ENCODE peak calls at places on chromosomes 6 and 20, in six cellular contexts. B is uterus, N is left ventricle myocardium inferior, H is A549, T is psoas muscle, X is Panc1. I is an unnamed sample.

GRCh38 chr6:16823700-16824352 is 62.6 kb upstream of the ATXN1 start:
- DNase-seq in B (no peak), N (no peak), H (no peak), T (no peak), X (no peak), I (no peak)

GRCh38 chr6:16049178-16049577 is 79.7 kb upstream of the MYLIP start:
- DNase-seq in B (no peak), N (no peak), H (no peak), T (no peak), X (no peak), I (no peak)

GRCh38 chr6:141464490-141464889 is 668.2 kb upstream of the GJE1 start:
- DNase-seq in B (no peak), N (no peak), H (peak; percentile 2), T (no peak), X (no peak), I (no peak)

GRCh38 chr20:35264755-35265154 is 13.2 kb downstream of the MMP24OS start:
- DNase-seq in B (no peak), N (no peak), H (peak; percentile 61), T (no peak), X (no peak), I (no peak)

GRCh38 chr6:53361549-53362031 is 12.8 kb upstream of the ELOVL5 start:
- DNase-seq in B (no peak), N (no peak), H (no peak), T (no peak), X (peak; percentile 13), I (no peak)

GRCh38 chr6:16055852-16056251 is 73.0 kb upstream of the MYLIP start:
- DNase-seq in B (no peak), N (no peak), H (no peak), T (no peak), X (no peak), I (no peak)

GRCh38 chr6:112443666-112444065 is 96.5 kb downstream of the RFPL4B start:
- DNase-seq in B (peak; percentile 73), N (peak; percentile 76), H (no peak), T (peak; percentile 80), X (no peak), I (no peak)

GRCh38 chr6:26020291-26020982 is 57.8 kb downstream of the TRIM38 start:
- DNase-seq in B (peak; percentile 81), N (peak; percentile 73), H (peak; percentile 80), T (peak; percentile 86), X (no peak), I (no peak)

GRCh38 chr6:141658721-141659120 is 474.0 kb upstream of the GJE1 start:
- DNase-seq in B (no peak), N (no peak), H (no peak), T (no peak), X (no peak), I (no peak)

GRCh38 chr6:105780146-105780860 is 305.8 kb upstream of the PRDM1 start:
- DNase-seq in B (no peak), N (no peak), H (no peak), T (no peak), X (no peak), I (no peak)

GRCh38 chr6:52728394-52728793 is 34.9 kb downstream of the GSTA2 start:
- DNase-seq in B (no peak), N (no peak), H (no peak), T (no peak), X (no peak), I (no peak)

GRCh38 chr6:158684745-158685355 is 35.0 kb downstream of the SYTL3 start:
- DNase-seq in B (no peak), N (no peak), H (no peak), T (no peak), X (no peak), I (no peak)

GRCh38 chr6:26032387-26033131 is 54.7 kb upstream of the HFE start:
- DNase-seq in B (no peak), N (no peak), H (no peak), T (no peak), X (no peak), I (no peak)

GRCh38 chr6:53752856-53753255 is 41.9 kb upstream of the LRRC1 start:
- DNase-seq in B (no peak), N (no peak), H (no peak), T (no peak), X (no peak), I (no peak)

GRCh38 chr20:48153523-48153922 is 368.2 kb upstream of the SULF2 start:
- DNase-seq in B (no peak), N (no peak), H (no peak), T (no peak), X (no peak), I (no peak)

GRCh38 chr6:14832427-14832826 is 413.4 kb upstream of the JARID2 start:
- DNase-seq in B (no peak), N (no peak), H (no peak), T (no peak), X (no peak), I (no peak)

GRCh38 chr6:27038498-27038897 is 209.0 kb upstream of the PRSS16 start:
- DNase-seq in B (no peak), N (no peak), H (no peak), T (no peak), X (no peak), I (no peak)

GRCh38 chr6:28134015-28134414 is 7.7 kb upstream of the ZKSCAN8 start:
- DNase-seq in B (no peak), N (no peak), H (peak; percentile 8), T (no peak), X (peak; percentile 32), I (no peak)

GRCh38 chr6:159042003-159042823 is 2.6 kb downstream of the TAGAP start:
- DNase-seq in B (peak; percentile 46), N (no peak), H (peak; percentile 64), T (peak; percentile 65), X (peak; percentile 54), I (no peak)

GRCh38 chr6:36075656-36076055 is 48.0 kb downstream of the MAPK14 start:
- DNase-seq in B (no peak), N (no peak), H (peak; percentile 21), T (no peak), X (no peak), I (no peak)

GRCh38 chr6:3753228-3753795 is 1.8 kb upstream of the PXDC1 start:
- DNase-seq in B (no peak), N (no peak), H (no peak), T (no peak), X (no peak), I (no peak)

GRCh38 chr6:3750324-3751018 is 1.0 kb downstream of the PXDC1 start:
- DNase-seq in B (peak; percentile 87), N (peak; percentile 88), H (no peak), T (peak; percentile 92), X (no peak), I (no peak)

GRCh38 chr6:3752538-3753227 is 1.2 kb upstream of the PXDC1 start:
- DNase-seq in B (no peak), N (no peak), H (no peak), T (no peak), X (no peak), I (no peak)

GRCh38 chr6:3751019-3751729 is at the start of gene PXDC1:
- DNase-seq in B (no peak), N (no peak), H (no peak), T (no peak), X (no peak), I (no peak)

GRCh38 chr6:3751730-3752537 is 421 bp upstream of the PXDC1 start:
- DNase-seq in B (peak; percentile 94), N (peak; percentile 90), H (peak; percentile 81), T (peak; percentile 94), X (no peak), I (peak; percentile 60)
- TF ChIP-seq CTCF in B (peak; percentile 32), N (peak; percentile 63), H (peak; percentile 10), T (peak; percentile 32), X (peak; percentile 57), I (peak; percentile 69)

DNA sequence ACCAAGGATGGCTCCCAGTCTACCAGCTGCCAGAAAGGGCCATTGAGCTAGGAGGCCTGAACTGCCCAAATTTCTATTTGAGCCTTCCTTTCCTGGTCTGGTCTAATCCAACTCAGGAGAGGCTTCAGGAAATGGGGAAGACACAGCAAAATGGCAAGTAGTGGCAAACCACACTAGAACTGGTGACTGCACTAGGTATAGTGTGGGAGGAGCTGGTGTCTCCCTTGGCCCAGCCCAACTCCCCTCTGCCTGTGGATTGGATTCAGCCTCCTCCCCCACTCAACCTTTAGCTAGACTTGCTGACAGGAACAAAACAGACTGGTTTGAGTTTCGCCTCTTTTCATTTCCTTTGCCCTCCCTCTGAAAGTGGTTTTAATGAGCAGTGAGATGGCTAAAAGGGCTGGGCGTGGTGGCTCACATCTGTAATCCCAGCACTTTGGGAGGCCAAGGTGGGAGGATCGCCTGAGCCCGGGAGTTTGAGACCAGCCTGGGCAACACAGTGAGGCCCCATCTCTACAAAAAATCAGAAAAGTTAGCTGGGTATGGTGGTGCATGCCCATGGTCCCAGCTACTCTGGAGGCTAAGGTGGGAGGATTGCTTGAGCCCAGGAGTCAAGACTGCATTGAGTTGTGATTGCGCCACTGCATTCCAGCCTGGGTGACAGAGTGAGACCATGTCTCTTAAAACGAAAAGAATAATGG is 17.5 kb downstream of the MRPS18A start:
- DNase-seq in B (peak; percentile 34), N (no peak), H (no peak), T (no peak), X (no peak), I (no peak)
- H3K27ac ChIP-seq in B (peak overlapping the region; percentile 81), N (peak overlapping the region; percentile 89), H (no peak overlapping the region), T (peak overlapping the region; percentile 83), X (no peak overlapping the region), I (peak overlapping the region; percentile 35)

GRCh38 chr6:90399970-90400369 is 103.3 kb upstream of the BACH2 start:
- DNase-seq in B (no peak), N (no peak), H (no peak), T (no peak), X (no peak), I (no peak)
- TF ChIP-seq CTCF in B (no peak), N (no peak), H (no peak), T (no peak), X (no peak), I (no peak)

GRCh38 chr20:4548552-4548951 is 173.2 kb upstream of the PRND start:
- DNase-seq in B (no peak), N (no peak), H (no peak), T (no peak), X (no peak), I (no peak)

GRCh38 chr20:4554346-4554745 is 167.4 kb upstream of the PRND start:
- DNase-seq in B (no peak), N (no peak), H (no peak), T (no peak), X (no peak), I (no peak)

GRCh38 chr20:4552075-4552474 is 169.6 kb upstream of the PRND start:
- DNase-seq in B (no peak), N (no peak), H (no peak), T (no peak), X (no peak), I (no peak)

GRCh38 chr20:4549711-4550259 is 171.9 kb upstream of the PRND start:
- DNase-seq in B (no peak), N (no peak), H (no peak), T (no peak), X (no peak), I (no peak)

GRCh38 chr20:4550740-4551139 is 171.0 kb upstream of the PRND start:
- DNase-seq in B (no peak), N (no peak), H (no peak), T (no peak), X (peak; percentile 13), I (no peak)
- H3K27ac ChIP-seq in B (no peak overlapping the region), N (no peak overlapping the region), H (peak overlapping the region; percentile 69), T (no peak overlapping the region), X (no peak overlapping the region), I (no peak overlapping the region)

GRCh38 chr20:57080796-57081195 is 185.6 kb downstream of the BMP7 start:
- DNase-seq in B (no peak), N (no peak), H (no peak), T (no peak), X (no peak), I (no peak)
- TF ChIP-seq CTCF in B (no peak), N (no peak), H (no peak), T (no peak), X (peak; percentile 44), I (no peak)

GRCh38 chr6:144265390-144265789 is 19.7 kb upstream of the UTRN start:
- DNase-seq in B (no peak), N (no peak), H (peak; percentile 31), T (no peak), X (peak; percentile 70), I (no peak)
- H3K27ac ChIP-seq in B (peak overlapping the region; percentile 58), N (peak overlapping the region; percentile 89), H (peak overlapping the region; percentile 87), T (peak overlapping the region; percentile 74), X (peak overlapping the region; percentile 92), I (peak overlapping the region; percentile 83)

I was measured in thoracic aorta.